ENCODE peak calls at places on chromosome 10, in nine cellular contexts. One of them, this sample, is unnamed.
A peak's percentile ranks its signal among the peaks of the same experiment; 100 is the strongest.

GRCh38 chr10:117745301-117745700 is 202.8 kb downstream of the EMX2 start:
- DNase-seq in astrocyte: no peak
- DNase-seq in coronary artery: no peak
- DNase-seq in heart right ventricle: no peak
- DNase-seq in psoas muscle: no peak
- DNase-seq in hepatocyte: no peak
- DNase-seq in AG04450: no peak
- DNase-seq in GM23248: no peak
- DNase-seq in tibial artery: no peak
- DNase-seq in this sample: no peak

GRCh38 chr10:100751211-100751933 is 6.0 kb downstream of the PAX2 start:
- DNase-seq in astrocyte: no peak
- DNase-seq in coronary artery: no peak
- DNase-seq in heart right ventricle: no peak
- DNase-seq in psoas muscle: no peak
- DNase-seq in hepatocyte: no peak
- DNase-seq in AG04450: no peak
- DNase-seq in GM23248: no peak
- DNase-seq in tibial artery: no peak
- DNase-seq in this sample: no peak

GRCh38 chr10:4830546-4830945 is 4.5 kb downstream of the AKR1E2 start:
- DNase-seq in astrocyte: no peak
- DNase-seq in coronary artery: peak; percentile 43
- DNase-seq in heart right ventricle: no peak
- DNase-seq in psoas muscle: no peak
- DNase-seq in hepatocyte: no peak
- DNase-seq in AG04450: no peak
- DNase-seq in GM23248: no peak
- DNase-seq in tibial artery: no peak
- DNase-seq in this sample: no peak

GRCh38 chr10:79066460-79067240 is 2.1 kb upstream of the ZMIZ1 start:
- DNase-seq in astrocyte: no peak
- DNase-seq in coronary artery: no peak
- DNase-seq in heart right ventricle: no peak
- DNase-seq in psoas muscle: peak; percentile 67
- DNase-seq in hepatocyte: peak; percentile 73
- DNase-seq in AG04450: no peak
- DNase-seq in GM23248: peak; percentile 59
- DNase-seq in tibial artery: no peak
- DNase-seq in this sample: no peak

GRCh38 chr10:132616170-132616994 is 78.8 kb downstream of the INPP5A start:
- DNase-seq in astrocyte: no peak
- DNase-seq in coronary artery: no peak
- DNase-seq in heart right ventricle: no peak
- DNase-seq in psoas muscle: no peak
- DNase-seq in hepatocyte: no peak
- DNase-seq in AG04450: no peak
- DNase-seq in GM23248: no peak
- DNase-seq in tibial artery: no peak
- DNase-seq in this sample: peak; percentile 64

GRCh38 chr10:32298066-32298812 is 48.7 kb downstream of the EPC1 start:
- DNase-seq in astrocyte: peak; percentile 90
- DNase-seq in coronary artery: no peak
- DNase-seq in heart right ventricle: no peak
- DNase-seq in psoas muscle: no peak
- DNase-seq in hepatocyte: no peak
- DNase-seq in AG04450: peak; percentile 23
- DNase-seq in GM23248: peak; percentile 84
- DNase-seq in tibial artery: no peak
- DNase-seq in this sample: no peak

GRCh38 chr10:18216482-18216881 is 76.3 kb downstream of the CACNB2 start:
- DNase-seq in astrocyte: no peak
- DNase-seq in coronary artery: no peak
- DNase-seq in heart right ventricle: no peak
- DNase-seq in psoas muscle: no peak
- DNase-seq in hepatocyte: peak; percentile 43
- DNase-seq in AG04450: no peak
- DNase-seq in GM23248: peak; percentile 62
- DNase-seq in tibial artery: no peak
- DNase-seq in this sample: no peak

GRCh38 chr10:114714281-114714741 is 56.2 kb upstream of the ABLIM1 start:
- DNase-seq in astrocyte: peak; percentile 98
- DNase-seq in coronary artery: no peak
- DNase-seq in heart right ventricle: peak; percentile 60
- DNase-seq in psoas muscle: no peak
- DNase-seq in hepatocyte: peak; percentile 66
- DNase-seq in AG04450: peak; percentile 95
- DNase-seq in GM23248: peak; percentile 74
- DNase-seq in tibial artery: no peak
- DNase-seq in this sample: no peak

GRCh38 chr10:128896964-128897363 is 570.1 kb upstream of the MGMT start:
- DNase-seq in astrocyte: no peak
- DNase-seq in coronary artery: no peak
- DNase-seq in heart right ventricle: peak; percentile 28
- DNase-seq in psoas muscle: no peak
- DNase-seq in hepatocyte: no peak
- DNase-seq in AG04450: no peak
- DNase-seq in GM23248: no peak
- DNase-seq in tibial artery: no peak
- DNase-seq in this sample: no peak

GRCh38 chr10:127470911-127471310 is 78.2 kb upstream of the NPS start:
- DNase-seq in astrocyte: no peak
- DNase-seq in coronary artery: no peak
- DNase-seq in heart right ventricle: no peak
- DNase-seq in psoas muscle: no peak
- DNase-seq in hepatocyte: no peak
- DNase-seq in AG04450: no peak
- DNase-seq in GM23248: no peak
- DNase-seq in tibial artery: no peak
- DNase-seq in this sample: no peak

GRCh38 chr10:124667425-124668130 is 76.6 kb downstream of the FAM53B start:
- DNase-seq in astrocyte: no peak
- DNase-seq in coronary artery: no peak
- DNase-seq in heart right ventricle: no peak
- DNase-seq in psoas muscle: no peak
- DNase-seq in hepatocyte: no peak
- DNase-seq in AG04450: no peak
- DNase-seq in GM23248: no peak
- DNase-seq in tibial artery: no peak
- DNase-seq in this sample: no peak

GRCh38 chr10:71267508-71268240 is 51.4 kb upstream of the SLC29A3 start:
- DNase-seq in astrocyte: no peak
- DNase-seq in coronary artery: no peak
- DNase-seq in heart right ventricle: no peak
- DNase-seq in psoas muscle: no peak
- DNase-seq in hepatocyte: no peak
- DNase-seq in AG04450: no peak
- DNase-seq in GM23248: no peak
- DNase-seq in tibial artery: no peak
- DNase-seq in this sample: no peak

GRCh38 chr10:92239600-92240288 is 51.1 kb downstream of the CPEB3 start:
- DNase-seq in astrocyte: peak; percentile 29
- DNase-seq in coronary artery: peak; percentile 74
- DNase-seq in heart right ventricle: peak; percentile 28
- DNase-seq in psoas muscle: peak; percentile 75
- DNase-seq in hepatocyte: peak; percentile 55
- DNase-seq in AG04450: no peak
- DNase-seq in GM23248: peak; percentile 69
- DNase-seq in tibial artery: peak; percentile 70
- DNase-seq in this sample: peak; percentile 77

GRCh38 chr10:86968271-86968993 is at the start of gene ADIRF:
- DNase-seq in astrocyte: no peak
- DNase-seq in coronary artery: peak; percentile 88
- DNase-seq in heart right ventricle: peak; percentile 62
- DNase-seq in psoas muscle: peak; percentile 79
- DNase-seq in hepatocyte: peak; percentile 8
- DNase-seq in AG04450: no peak
- DNase-seq in GM23248: peak; percentile 62
- DNase-seq in tibial artery: peak; percentile 94
- DNase-seq in this sample: peak; percentile 86

GRCh38 chr10:19412531-19412930 is 363.9 kb downstream of the MALRD1 start:
- DNase-seq in astrocyte: peak; percentile 12
- DNase-seq in coronary artery: no peak
- DNase-seq in heart right ventricle: no peak
- DNase-seq in psoas muscle: no peak
- DNase-seq in hepatocyte: peak; percentile 46
- DNase-seq in AG04450: peak; percentile 10
- DNase-seq in GM23248: peak; percentile 51
- DNase-seq in tibial artery: no peak
- DNase-seq in this sample: no peak

GRCh38 chr10:45198596-45199379 is 116.6 kb downstream of the OR13A1 start:
- DNase-seq in astrocyte: no peak
- DNase-seq in coronary artery: no peak
- DNase-seq in heart right ventricle: no peak
- DNase-seq in psoas muscle: peak; percentile 42
- DNase-seq in hepatocyte: no peak
- DNase-seq in AG04450: no peak
- DNase-seq in GM23248: no peak
- DNase-seq in tibial artery: no peak
- DNase-seq in this sample: no peak
- H3K4me3 ChIP-seq in astrocyte: no peak overlapping the region
- H3K4me3 ChIP-seq in coronary artery: no peak overlapping the region
- H3K4me3 ChIP-seq in heart right ventricle: no peak overlapping the region
- H3K4me3 ChIP-seq in psoas muscle: no peak overlapping the region
- H3K4me3 ChIP-seq in hepatocyte: no peak overlapping the region
- H3K4me3 ChIP-seq in AG04450: no peak overlapping the region
- H3K4me3 ChIP-seq in GM23248: no peak overlapping the region
- H3K4me3 ChIP-seq in tibial artery: no peak overlapping the region
- H3K4me3 ChIP-seq in this sample: no peak overlapping the region

GRCh38 chr10:49187044-49187484 is 1.1 kb downstream of the TMEM273 start:
- DNase-seq in astrocyte: no peak
- DNase-seq in coronary artery: peak; percentile 66
- DNase-seq in heart right ventricle: peak; percentile 47
- DNase-seq in psoas muscle: no peak
- DNase-seq in hepatocyte: no peak
- DNase-seq in AG04450: no peak
- DNase-seq in GM23248: no peak
- DNase-seq in tibial artery: no peak
- DNase-seq in this sample: peak; percentile 45

GRCh38 chr10:49185213-49185612 is 3.0 kb downstream of the TMEM273 start:
- DNase-seq in astrocyte: no peak
- DNase-seq in coronary artery: peak; percentile 35
- DNase-seq in heart right ventricle: no peak
- DNase-seq in psoas muscle: no peak
- DNase-seq in hepatocyte: no peak
- DNase-seq in AG04450: no peak
- DNase-seq in GM23248: no peak
- DNase-seq in tibial artery: no peak
- DNase-seq in this sample: no peak

GRCh38 chr10:49189422-49189821 is 1.2 kb upstream of the TMEM273 start:
- DNase-seq in astrocyte: no peak
- DNase-seq in coronary artery: peak; percentile 55
- DNase-seq in heart right ventricle: no peak
- DNase-seq in psoas muscle: no peak
- DNase-seq in hepatocyte: no peak
- DNase-seq in AG04450: no peak
- DNase-seq in GM23248: no peak
- DNase-seq in tibial artery: no peak
- DNase-seq in this sample: no peak

GRCh38 chr10:49186613-49187012 is 1.6 kb downstream of the TMEM273 start:
- DNase-seq in astrocyte: no peak
- DNase-seq in coronary artery: no peak
- DNase-seq in heart right ventricle: no peak
- DNase-seq in psoas muscle: no peak
- DNase-seq in hepatocyte: no peak
- DNase-seq in AG04450: no peak
- DNase-seq in GM23248: no peak
- DNase-seq in tibial artery: no peak
- DNase-seq in this sample: no peak

GRCh38 chr10:49187950-49188761 is at the start of gene TMEM273:
- DNase-seq in astrocyte: peak; percentile 18
- DNase-seq in coronary artery: peak; percentile 75
- DNase-seq in heart right ventricle: peak; percentile 88
- DNase-seq in psoas muscle: peak; percentile 84
- DNase-seq in hepatocyte: no peak
- DNase-seq in AG04450: no peak
- DNase-seq in GM23248: no peak
- DNase-seq in tibial artery: peak; percentile 84
- DNase-seq in this sample: peak; percentile 82
- H3K27ac ChIP-seq in astrocyte: no peak within 1 kb of the TSS
- H3K27ac ChIP-seq in coronary artery: no peak within 1 kb of the TSS
- H3K27ac ChIP-seq in heart right ventricle: peak within 1 kb of the TSS; percentile 83
- H3K27ac ChIP-seq in psoas muscle: peak within 1 kb of the TSS; percentile 60
- H3K27ac ChIP-seq in hepatocyte: no peak within 1 kb of the TSS
- H3K27ac ChIP-seq in AG04450: no peak within 1 kb of the TSS
- H3K27ac ChIP-seq in GM23248: no peak within 1 kb of the TSS
- H3K27ac ChIP-seq in tibial artery: peak within 1 kb of the TSS; percentile 47
- H3K27ac ChIP-seq in this sample: peak within 1 kb of the TSS; percentile 70

GRCh38 chr10:99531696-99532050 is 1.1 kb upstream of the NKX2-3 start:
- DNase-seq in astrocyte: no peak
- DNase-seq in coronary artery: no peak
- DNase-seq in heart right ventricle: no peak
- DNase-seq in psoas muscle: no peak
- DNase-seq in hepatocyte: no peak
- DNase-seq in AG04450: no peak
- DNase-seq in GM23248: no peak
- DNase-seq in tibial artery: no peak
- DNase-seq in this sample: no peak

GRCh38 chr10:99529483-99530107 is 3.1 kb upstream of the NKX2-3 start:
- DNase-seq in astrocyte: no peak
- DNase-seq in coronary artery: no peak
- DNase-seq in heart right ventricle: no peak
- DNase-seq in psoas muscle: no peak
- DNase-seq in hepatocyte: no peak
- DNase-seq in AG04450: no peak
- DNase-seq in GM23248: no peak
- DNase-seq in tibial artery: no peak
- DNase-seq in this sample: no peak

GRCh38 chr10:99530108-99531025 is 2.4 kb upstream of the NKX2-3 start:
- DNase-seq in astrocyte: no peak
- DNase-seq in coronary artery: no peak
- DNase-seq in heart right ventricle: no peak
- DNase-seq in psoas muscle: no peak
- DNase-seq in hepatocyte: no peak
- DNase-seq in AG04450: no peak
- DNase-seq in GM23248: no peak
- DNase-seq in tibial artery: no peak
- DNase-seq in this sample: no peak

GRCh38 chr10:99532194-99532593 is 548 bp upstream of the NKX2-3 start:
- DNase-seq in astrocyte: no peak
- DNase-seq in coronary artery: no peak
- DNase-seq in heart right ventricle: no peak
- DNase-seq in psoas muscle: no peak
- DNase-seq in hepatocyte: no peak
- DNase-seq in AG04450: no peak
- DNase-seq in GM23248: no peak
- DNase-seq in tibial artery: no peak
- DNase-seq in this sample: no peak

GRCh38 chr10:99531026-99531695 is 1.6 kb upstream of the NKX2-3 start:
- DNase-seq in astrocyte: no peak
- DNase-seq in coronary artery: no peak
- DNase-seq in heart right ventricle: no peak
- DNase-seq in psoas muscle: no peak
- DNase-seq in hepatocyte: no peak
- DNase-seq in AG04450: no peak
- DNase-seq in GM23248: no peak
- DNase-seq in tibial artery: no peak
- DNase-seq in this sample: no peak
- H3K4me3 ChIP-seq in astrocyte: no peak overlapping the region
- H3K4me3 ChIP-seq in coronary artery: peak overlapping the region; percentile 30
- H3K4me3 ChIP-seq in heart right ventricle: peak overlapping the region; percentile 9
- H3K4me3 ChIP-seq in psoas muscle: no peak overlapping the region
- H3K4me3 ChIP-seq in hepatocyte: no peak overlapping the region
- H3K4me3 ChIP-seq in AG04450: no peak overlapping the region
- H3K4me3 ChIP-seq in GM23248: no peak overlapping the region
- H3K4me3 ChIP-seq in tibial artery: no peak overlapping the region
- H3K4me3 ChIP-seq in this sample: no peak overlapping the region

GRCh38 chr10:28248092-28248491 is 54.8 kb downstream of the MPP7 start:
- DNase-seq in astrocyte: peak; percentile 67
- DNase-seq in coronary artery: no peak
- DNase-seq in heart right ventricle: peak; percentile 8
- DNase-seq in psoas muscle: no peak
- DNase-seq in hepatocyte: no peak
- DNase-seq in AG04450: no peak
- DNase-seq in GM23248: peak; percentile 33
- DNase-seq in tibial artery: no peak
- DNase-seq in this sample: no peak
- H3K27ac ChIP-seq in astrocyte: no peak overlapping the region
- H3K27ac ChIP-seq in coronary artery: no peak overlapping the region
- H3K27ac ChIP-seq in heart right ventricle: no peak overlapping the region
- H3K27ac ChIP-seq in psoas muscle: peak overlapping the region; percentile 43
- H3K27ac ChIP-seq in hepatocyte: no peak overlapping the region
- H3K27ac ChIP-seq in AG04450: no peak overlapping the region
- H3K27ac ChIP-seq in GM23248: no peak overlapping the region
- H3K27ac ChIP-seq in tibial artery: peak overlapping the region; percentile 25
- H3K27ac ChIP-seq in this sample: no peak overlapping the region

This sample was measured in upper lobe of right lung.